ENCODE peak calls at places on chromosome 2, in ten cellular contexts. O, S, P, F, N, A, M, G, D and E are unnamed samples.

GRCh38 chr2:14072338-14072737 is 560.2 kb upstream of the LRATD1 start:
- DNase-seq in O (peak), S (peak), P (peak), F (peak), N (no peak), A (no peak), M (no peak), G (no peak), D (no peak), E (no peak)

GRCh38 chr2:9699139-9699823 is 68.5 kb upstream of the YWHAQ start:
- DNase-seq in O (peak), S (peak), P (peak), F (no peak), N (no peak), A (peak), M (peak), G (peak), D (no peak), E (peak)

GRCh38 chr2:109208071-109208950 is 79.3 kb downstream of the SH3RF3 start:
- DNase-seq in O (no peak), S (peak), P (peak), F (no peak), N (no peak), A (peak), M (peak), G (no peak), D (no peak), E (no peak)

GRCh38 chr2:240917684-240918257 is 11.6 kb downstream of the CROCC2 start:
- DNase-seq in O (no peak), S (no peak), P (no peak), F (no peak), N (no peak), A (no peak), M (no peak), G (no peak), D (peak), E (no peak)

GRCh38 chr2:14978836-14979235 is 346.3 kb downstream of the LRATD1 start:
- DNase-seq in O (peak), S (no peak), P (no peak), F (no peak), N (no peak), A (no peak), M (no peak), G (no peak), D (no peak), E (no peak)

GRCh38 chr2:197952540-197953202 is 148.3 kb downstream of the PLCL1 start:
- DNase-seq in O (no peak), S (peak), P (peak), F (peak), N (no peak), A (no peak), M (no peak), G (no peak), D (no peak), E (no peak)

GRCh38 chr2:70965506-70965905 is 12.9 kb upstream of the ANKRD53 start:
- DNase-seq in O (no peak), S (no peak), P (no peak), F (no peak), N (no peak), A (no peak), M (no peak), G (no peak), D (no peak), E (no peak)

GRCh38 chr2:5984946-5985345 is 292.8 kb downstream of the SOX11 start:
- DNase-seq in O (no peak), S (no peak), P (no peak), F (no peak), N (no peak), A (no peak), M (no peak), G (no peak), D (no peak), E (no peak)

GRCh38 chr2:16664809-16665745 is 557 bp downstream of the CYRIA start:
- DNase-seq in O (no peak), S (no peak), P (no peak), F (peak), N (no peak), A (no peak), M (no peak), G (no peak), D (peak), E (no peak)
- H3K4me3 ChIP-seq in O (peak), S (peak), P (peak), F (peak), N (peak), A (peak), M (peak), G (peak), D (peak), E (peak)

GRCh38 chr2:3192920-3193319 is 184.7 kb downstream of the EIPR1 start:
- DNase-seq in O (no peak), S (no peak), P (no peak), F (no peak), N (no peak), A (no peak), M (no peak), G (no peak), D (no peak), E (no peak)
- TF ChIP-seq CTCF in O (no peak), S (no peak), P (peak), F (no peak), N (no peak), A (no peak), M (no peak), G (no peak), D (no peak), E (no peak)

GRCh38 chr2:150476213-150476740 is 11.2 kb downstream of the RND3 start:
- DNase-seq in O (no peak), S (peak), P (peak), F (no peak), N (no peak), A (no peak), M (peak), G (no peak), D (no peak), E (no peak)
- H3K4me3 ChIP-seq in O (no peak), S (no peak), P (no peak), F (no peak), N (no peak), A (peak), M (peak), G (no peak), D (peak), E (no peak)

GRCh38 chr2:160087854-160088745 is 25.7 kb upstream of the PLA2R1 start:
- DNase-seq in O (no peak), S (peak), P (peak), F (peak), N (no peak), A (no peak), M (peak), G (no peak), D (no peak), E (no peak)
- TF ChIP-seq CTCF in O (peak), S (peak), P (peak), F (no peak), N (peak), A (peak), M (peak), G (no peak), D (peak), E (peak)

GRCh38 chr2:150465703-150466569 is 21.5 kb downstream of the RND3 start:
- DNase-seq in O (peak), S (peak), P (peak), F (no peak), N (no peak), A (no peak), M (peak), G (no peak), D (no peak), E (no peak)
- H3K4me3 ChIP-seq in O (no peak), S (no peak), P (no peak), F (no peak), N (no peak), A (no peak), M (no peak), G (no peak), D (no peak), E (no peak)

DNA sequence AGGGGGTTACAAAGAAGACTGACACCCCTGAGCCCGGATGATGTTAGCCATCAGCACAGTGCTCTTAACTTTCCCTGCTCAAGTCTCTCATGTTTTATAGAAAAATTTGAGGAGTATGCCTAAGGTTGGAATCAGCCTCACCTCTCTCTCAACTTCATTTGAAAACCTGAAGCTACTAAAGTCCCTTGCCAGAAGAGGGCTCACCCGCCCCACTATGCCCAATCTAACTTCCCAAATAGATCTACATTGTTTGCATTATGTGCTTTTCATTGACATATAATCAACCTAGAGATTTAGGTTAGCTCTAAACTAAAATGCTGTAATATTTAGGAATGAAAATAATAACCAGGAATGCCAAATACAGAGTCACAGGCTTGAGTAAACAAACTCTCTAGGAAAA is 305.4 kb downstream of the NCKAP5 start:
- DNase-seq in O (peak), S (peak), P (peak), F (no peak), N (no peak), A (no peak), M (no peak), G (no peak), D (no peak), E (no peak)
- TF ChIP-seq CTCF in O (peak), S (peak), P (peak), F (no peak), N (no peak), A (peak), M (peak), G (peak), D (no peak), E (peak)

DNA sequence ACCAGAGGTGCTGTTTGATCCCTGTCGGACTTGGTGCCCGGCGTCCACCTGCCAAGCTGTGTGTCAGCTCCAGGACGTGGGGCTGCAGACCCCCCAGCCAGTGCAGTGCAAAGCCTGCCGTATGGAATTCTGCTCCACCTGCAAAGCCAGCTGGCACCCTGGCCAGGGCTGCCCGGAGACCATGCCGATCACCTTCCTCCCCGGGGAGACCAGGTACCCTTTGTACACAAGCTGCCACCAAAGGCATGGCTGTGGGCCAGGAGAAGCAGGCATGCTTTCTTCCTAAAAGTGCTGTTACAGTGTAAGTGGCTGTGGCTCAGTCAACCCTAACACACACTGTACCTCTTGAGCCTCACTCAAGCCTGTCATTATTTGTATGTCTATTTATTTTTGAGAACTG is 103.3 kb downstream of the RNF144A start:
- DNase-seq in O (no peak), S (no peak), P (no peak), F (no peak), N (no peak), A (no peak), M (no peak), G (no peak), D (peak), E (no peak)
- H3K4me3 ChIP-seq in O (no peak), S (no peak), P (no peak), F (no peak), N (no peak), A (no peak), M (no peak), G (no peak), D (no peak), E (no peak)

GRCh38 chr2:196468394-196468793 is 171.1 kb upstream of the CCDC150 start:
- DNase-seq in O (no peak), S (no peak), P (no peak), F (peak), N (peak), A (no peak), M (no peak), G (no peak), D (no peak), E (peak)
- TF ChIP-seq CTCF in O (no peak), S (no peak), P (peak), F (peak), N (peak), A (no peak), M (peak), G (no peak), D (no peak), E (peak)